ENCODE peak calls at places on chromosomes 13 and 19, in eight cellular contexts. One of them, this sample, is unnamed.

GRCh38 chr13:99736541-99736940 is 235.0 kb downstream of the ZIC5 start:
- DNase-seq in astrocyte: no peak
- DNase-seq in IMR-90: no peak
- DNase-seq in Caco-2: no peak
- DNase-seq in cardiac muscle cell: peak; percentile 71
- DNase-seq in GM23338: no peak
- DNase-seq in testis: no peak
- DNase-seq in tibial artery: no peak
- DNase-seq in this sample: no peak

GRCh38 chr13:37889811-37890210 is 20.2 kb upstream of the TRPC4 start:
- DNase-seq in astrocyte: no peak
- DNase-seq in IMR-90: no peak
- DNase-seq in Caco-2: no peak
- DNase-seq in cardiac muscle cell: no peak
- DNase-seq in GM23338: no peak
- DNase-seq in testis: no peak
- DNase-seq in tibial artery: no peak
- DNase-seq in this sample: no peak

GRCh38 chr19:13172335-13173128 is 22.3 kb downstream of the IER2 start:
- DNase-seq in astrocyte: peak; percentile 79
- DNase-seq in IMR-90: peak; percentile 83
- DNase-seq in Caco-2: no peak
- DNase-seq in cardiac muscle cell: peak; percentile 54
- DNase-seq in GM23338: no peak
- DNase-seq in testis: no peak
- DNase-seq in tibial artery: peak; percentile 88
- DNase-seq in this sample: peak; percentile 84

GRCh38 chr19:1067341-1068103 is 555 bp downstream of the ARHGAP45 start:
- DNase-seq in astrocyte: no peak
- DNase-seq in IMR-90: no peak
- DNase-seq in Caco-2: no peak
- DNase-seq in cardiac muscle cell: no peak
- DNase-seq in GM23338: no peak
- DNase-seq in testis: no peak
- DNase-seq in tibial artery: no peak
- DNase-seq in this sample: no peak

GRCh38 chr13:51303063-51303552 is 36.4 kb upstream of the SERPINE3 start:
- DNase-seq in astrocyte: no peak
- DNase-seq in IMR-90: no peak
- DNase-seq in Caco-2: no peak
- DNase-seq in cardiac muscle cell: peak; percentile 41
- DNase-seq in GM23338: peak; percentile 75
- DNase-seq in testis: no peak
- DNase-seq in tibial artery: no peak
- DNase-seq in this sample: no peak

GRCh38 chr13:88526186-88526852 is 855.1 kb downstream of the SLITRK5 start:
- DNase-seq in astrocyte: no peak
- DNase-seq in IMR-90: no peak
- DNase-seq in Caco-2: no peak
- DNase-seq in cardiac muscle cell: peak; percentile 3
- DNase-seq in GM23338: peak; percentile 83
- DNase-seq in testis: no peak
- DNase-seq in tibial artery: no peak
- DNase-seq in this sample: no peak

GRCh38 chr19:55486971-55487883 is 1.0 kb upstream of the SSC5D start:
- DNase-seq in astrocyte: peak; percentile 98
- DNase-seq in IMR-90: peak; percentile 97
- DNase-seq in Caco-2: no peak
- DNase-seq in cardiac muscle cell: peak; percentile 70
- DNase-seq in GM23338: no peak
- DNase-seq in testis: peak; percentile 65
- DNase-seq in tibial artery: peak; percentile 77
- DNase-seq in this sample: peak; percentile 88

GRCh38 chr19:17184381-17184841 is 30.7 kb upstream of the USE1 start:
- DNase-seq in astrocyte: no peak
- DNase-seq in IMR-90: peak; percentile 7
- DNase-seq in Caco-2: no peak
- DNase-seq in cardiac muscle cell: no peak
- DNase-seq in GM23338: no peak
- DNase-seq in testis: no peak
- DNase-seq in tibial artery: no peak
- DNase-seq in this sample: no peak

GRCh38 chr19:32397736-32398135 is 7.8 kb upstream of the DPY19L3 start:
- DNase-seq in astrocyte: peak; percentile 71
- DNase-seq in IMR-90: peak; percentile 88
- DNase-seq in Caco-2: peak; percentile 11
- DNase-seq in cardiac muscle cell: no peak
- DNase-seq in GM23338: no peak
- DNase-seq in testis: no peak
- DNase-seq in tibial artery: no peak
- DNase-seq in this sample: peak; percentile 75

GRCh38 chr19:35442091-35442490 is 6.0 kb upstream of the FFAR2 start:
- DNase-seq in astrocyte: no peak
- DNase-seq in IMR-90: no peak
- DNase-seq in Caco-2: no peak
- DNase-seq in cardiac muscle cell: no peak
- DNase-seq in GM23338: no peak
- DNase-seq in testis: no peak
- DNase-seq in tibial artery: peak; percentile 51
- DNase-seq in this sample: no peak

GRCh38 chr13:100389617-100390016 is 199.0 kb downstream of the GGACT start:
- DNase-seq in astrocyte: no peak
- DNase-seq in IMR-90: no peak
- DNase-seq in Caco-2: no peak
- DNase-seq in cardiac muscle cell: no peak
- DNase-seq in GM23338: no peak
- DNase-seq in testis: no peak
- DNase-seq in tibial artery: no peak
- DNase-seq in this sample: no peak

GRCh38 chr13:30616927-30617314 is 799 bp upstream of the USPL1 start:
- DNase-seq in astrocyte: peak; percentile 92
- DNase-seq in IMR-90: peak; percentile 89
- DNase-seq in Caco-2: peak; percentile 79
- DNase-seq in cardiac muscle cell: peak; percentile 89
- DNase-seq in GM23338: peak; percentile 81
- DNase-seq in testis: peak; percentile 92
- DNase-seq in tibial artery: peak; percentile 81
- DNase-seq in this sample: peak; percentile 86

GRCh38 chr13:20350819-20351218 is 118.7 kb upstream of the GJB6 start:
- DNase-seq in astrocyte: peak; percentile 23
- DNase-seq in IMR-90: no peak
- DNase-seq in Caco-2: no peak
- DNase-seq in cardiac muscle cell: no peak
- DNase-seq in GM23338: no peak
- DNase-seq in testis: no peak
- DNase-seq in tibial artery: no peak
- DNase-seq in this sample: no peak

GRCh38 chr13:98406475-98406874 is 170.4 kb downstream of the STK24 start:
- DNase-seq in astrocyte: no peak
- DNase-seq in IMR-90: no peak
- DNase-seq in Caco-2: no peak
- DNase-seq in cardiac muscle cell: no peak
- DNase-seq in GM23338: no peak
- DNase-seq in testis: no peak
- DNase-seq in tibial artery: no peak
- DNase-seq in this sample: no peak

GRCh38 chr19:1266116-1266817 is 2.9 kb upstream of the CIRBP start:
- DNase-seq in astrocyte: peak; percentile 58
- DNase-seq in IMR-90: peak; percentile 78
- DNase-seq in Caco-2: peak; percentile 96
- DNase-seq in cardiac muscle cell: peak; percentile 88
- DNase-seq in GM23338: peak; percentile 88
- DNase-seq in testis: peak; percentile 84
- DNase-seq in tibial artery: peak; percentile 73
- DNase-seq in this sample: peak; percentile 66

GRCh38 chr13:34153428-34154180 is 335.7 kb downstream of the RFC3 start:
- DNase-seq in astrocyte: no peak
- DNase-seq in IMR-90: no peak
- DNase-seq in Caco-2: no peak
- DNase-seq in cardiac muscle cell: peak; percentile 30
- DNase-seq in GM23338: peak; percentile 7
- DNase-seq in testis: no peak
- DNase-seq in tibial artery: no peak
- DNase-seq in this sample: no peak

DNA sequence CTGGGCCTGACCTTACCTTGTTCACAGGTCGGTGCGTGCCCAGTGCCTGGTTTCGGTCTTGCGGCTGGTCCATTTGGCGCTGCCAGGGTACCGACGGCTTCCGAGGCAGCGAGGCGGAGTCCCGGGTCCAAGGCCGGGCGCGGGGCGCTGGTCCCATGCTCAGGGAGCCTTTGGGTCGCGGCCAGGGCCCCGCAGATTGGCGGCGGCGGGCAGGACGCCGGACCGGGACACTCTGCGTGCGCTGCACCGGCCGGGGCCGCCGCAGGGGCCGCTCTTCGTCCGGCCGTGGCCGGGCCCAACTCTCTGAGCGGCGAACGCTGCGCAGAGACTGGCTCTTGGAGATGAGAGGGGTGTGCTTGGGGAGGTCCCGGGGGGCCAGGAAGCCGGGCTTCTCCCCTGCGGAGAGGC is 3.3 kb upstream of the WIZ start:
- DNase-seq in astrocyte: no peak
- DNase-seq in IMR-90: no peak
- DNase-seq in Caco-2: no peak
- DNase-seq in cardiac muscle cell: peak; percentile 14
- DNase-seq in GM23338: peak; percentile 64
- DNase-seq in testis: no peak
- DNase-seq in tibial artery: no peak
- DNase-seq in this sample: no peak
- H3K4me3 ChIP-seq in astrocyte: peak overlapping the region; percentile 24
- H3K4me3 ChIP-seq in IMR-90: peak overlapping the region; percentile 24
- H3K4me3 ChIP-seq in Caco-2: no peak overlapping the region
- H3K4me3 ChIP-seq in cardiac muscle cell: peak overlapping the region; percentile 12
- H3K4me3 ChIP-seq in GM23338: peak overlapping the region; percentile 66
- H3K4me3 ChIP-seq in testis: peak overlapping the region; percentile 31
- H3K4me3 ChIP-seq in tibial artery: peak overlapping the region; percentile 54
- H3K4me3 ChIP-seq in this sample: peak overlapping the region; percentile 49

GRCh38 chr19:19227217-19227616 is 15.5 kb downstream of the NCAN start:
- DNase-seq in astrocyte: no peak
- DNase-seq in IMR-90: no peak
- DNase-seq in Caco-2: no peak
- DNase-seq in cardiac muscle cell: no peak
- DNase-seq in GM23338: no peak
- DNase-seq in testis: no peak
- DNase-seq in tibial artery: no peak
- DNase-seq in this sample: no peak
- H3K27me3 ChIP-seq in astrocyte: peaks cover 6% of the 10 kb centered on the region
- H3K27me3 ChIP-seq in IMR-90: peaks cover 20% of the 10 kb centered on the region
- H3K27me3 ChIP-seq in Caco-2: no peaks in the 10 kb centered on the region
- H3K27me3 ChIP-seq in cardiac muscle cell: peaks cover 26% of the 10 kb centered on the region
- H3K27me3 ChIP-seq in GM23338: peaks cover 15% of the 10 kb centered on the region
- H3K27me3 ChIP-seq in testis: no peaks in the 10 kb centered on the region
- H3K27me3 ChIP-seq in tibial artery: peaks cover 61% of the 10 kb centered on the region
- H3K27me3 ChIP-seq in this sample: peaks cover 5% of the 10 kb centered on the region

GRCh38 chr19:42422092-42422575 is 5.1 kb downstream of the LIPE start:
- DNase-seq in astrocyte: no peak
- DNase-seq in IMR-90: no peak
- DNase-seq in Caco-2: no peak
- DNase-seq in cardiac muscle cell: no peak
- DNase-seq in GM23338: no peak
- DNase-seq in testis: no peak
- DNase-seq in tibial artery: no peak
- DNase-seq in this sample: no peak
- H3K4me3 ChIP-seq in astrocyte: no peak overlapping the region
- H3K4me3 ChIP-seq in IMR-90: no peak overlapping the region
- H3K4me3 ChIP-seq in Caco-2: peak overlapping the region; percentile 81
- H3K4me3 ChIP-seq in cardiac muscle cell: peak overlapping the region; percentile 69
- H3K4me3 ChIP-seq in GM23338: peak overlapping the region; percentile 86
- H3K4me3 ChIP-seq in testis: no peak overlapping the region
- H3K4me3 ChIP-seq in tibial artery: no peak overlapping the region
- H3K4me3 ChIP-seq in this sample: no peak overlapping the region

GRCh38 chr13:86660090-86660489 is 860.9 kb upstream of the SLITRK6 start:
- DNase-seq in astrocyte: no peak
- DNase-seq in IMR-90: no peak
- DNase-seq in Caco-2: no peak
- DNase-seq in cardiac muscle cell: no peak
- DNase-seq in GM23338: no peak
- DNase-seq in testis: no peak
- DNase-seq in tibial artery: no peak
- DNase-seq in this sample: no peak
- H3K27me3 ChIP-seq in astrocyte: no peaks in the 10 kb centered on the region
- H3K27me3 ChIP-seq in IMR-90: no peaks in the 10 kb centered on the region
- H3K27me3 ChIP-seq in Caco-2: no peaks in the 10 kb centered on the region
- H3K27me3 ChIP-seq in cardiac muscle cell: no peaks in the 10 kb centered on the region
- H3K27me3 ChIP-seq in GM23338: no peaks in the 10 kb centered on the region
- H3K27me3 ChIP-seq in testis: no peaks in the 10 kb centered on the region
- H3K27me3 ChIP-seq in tibial artery: no peaks in the 10 kb centered on the region
- H3K27me3 ChIP-seq in this sample: no peaks in the 10 kb centered on the region